ENCODE peak calls at places on chromosomes 2 and 18, in nine cellular contexts. J is thoracic aorta, X is IMR-90, E is cardiac fibroblast, S is WERI-Rb-1, P is gastrocnemius medialis, Y is mucosa of descending colon, Q is colonic mucosa, M is fibroblast of pulmonary artery. R is an unnamed sample.

GRCh38 chr2:119862127-119862889 is 102.6 kb downstream of the PTPN4 start:
- DNase-seq in J (no peak), X (no peak), E (no peak), S (no peak), P (no peak), Y (no peak), Q (no peak), M (no peak), R (no peak)

GRCh38 chr2:147789720-147790119 is 55.1 kb upstream of the ACVR2A start:
- DNase-seq in J (no peak), X (peak; percentile 77), E (peak; percentile 14), S (no peak), P (no peak), Y (no peak), Q (no peak), M (peak; percentile 17), R (peak; percentile 7)

GRCh38 chr2:41925009-41925408 is 122.8 kb upstream of the PKDCC start:
- DNase-seq in J (no peak), X (no peak), E (no peak), S (no peak), P (no peak), Y (no peak), Q (no peak), M (no peak), R (no peak)

GRCh38 chr2:102063360-102063947 is 71.7 kb downstream of the IL1R2 start:
- DNase-seq in J (peak; percentile 79), X (peak; percentile 51), E (peak; percentile 98), S (no peak), P (peak; percentile 78), Y (no peak), Q (peak; percentile 52), M (peak; percentile 95), R (peak; percentile 69)

GRCh38 chr2:171383141-171383540 is 50.6 kb downstream of the METTL8 start:
- DNase-seq in J (no peak), X (peak; percentile 18), E (no peak), S (no peak), P (no peak), Y (no peak), Q (no peak), M (peak; percentile 2), R (peak; percentile 43)

GRCh38 chr2:38097611-38098350 is 21.8 kb upstream of the CYP1B1 start:
- DNase-seq in J (no peak), X (no peak), E (peak; percentile 47), S (no peak), P (no peak), Y (no peak), Q (no peak), M (peak; percentile 50), R (peak; percentile 71)

GRCh38 chr2:86672027-86672545 is 48.0 kb upstream of the RMND5A start:
- DNase-seq in J (no peak), X (no peak), E (no peak), S (no peak), P (no peak), Y (no peak), Q (no peak), M (no peak), R (no peak)

GRCh38 chr2:238077292-238077691 is 16.5 kb downstream of the SCLY start:
- DNase-seq in J (no peak), X (peak; percentile 21), E (no peak), S (no peak), P (no peak), Y (no peak), Q (no peak), M (no peak), R (no peak)

GRCh38 chr2:218755198-218755566 is 26.8 kb upstream of the CYP27A1 start:
- DNase-seq in J (no peak), X (no peak), E (no peak), S (no peak), P (no peak), Y (no peak), Q (no peak), M (no peak), R (no peak)

GRCh38 chr18:3869848-3870247 is 419.9 kb downstream of the TGIF1 start:
- DNase-seq in J (no peak), X (peak; percentile 76), E (peak; percentile 84), S (no peak), P (no peak), Y (no peak), Q (no peak), M (peak; percentile 83), R (peak; percentile 76)

GRCh38 chr2:25672500-25673169 is 742 bp downstream of the DTNB start:
- DNase-seq in J (no peak), X (peak; percentile 22), E (peak; percentile 55), S (peak; percentile 71), P (peak; percentile 25), Y (peak; percentile 83), Q (peak; percentile 53), M (peak; percentile 33), R (peak; percentile 55)

GRCh38 chr18:46793565-46793964 is 36.7 kb upstream of the ST8SIA5 start:
- DNase-seq in J (no peak), X (no peak), E (no peak), S (peak; percentile 33), P (no peak), Y (no peak), Q (no peak), M (no peak), R (peak; percentile 15)

GRCh38 chr18:13223341-13224148 is 5.0 kb downstream of the LDLRAD4 start:
- DNase-seq in J (no peak), X (no peak), E (no peak), S (peak; percentile 65), P (peak; percentile 56), Y (peak; percentile 79), Q (peak; percentile 53), M (no peak), R (no peak)

GRCh38 chr2:110960281-110960680 is 160.4 kb upstream of the BCL2L11 start:
- DNase-seq in J (no peak), X (no peak), E (no peak), S (no peak), P (no peak), Y (no peak), Q (no peak), M (no peak), R (no peak)
- H3K4me3 ChIP-seq in J (no peak overlapping the region), X (no peak overlapping the region), E (no peak overlapping the region), S (no peak overlapping the region), P (no peak overlapping the region), Y (no peak overlapping the region), Q (no peak overlapping the region), M (no peak overlapping the region), R (no peak overlapping the region)

GRCh38 chr18:41771971-41772370 is 183.1 kb upstream of the PIK3C3 start:
- DNase-seq in J (no peak), X (peak; percentile 7), E (no peak), S (no peak), P (no peak), Y (no peak), Q (no peak), M (no peak), R (no peak)

GRCh38 chr18:41763361-41763760 is 191.7 kb upstream of the PIK3C3 start:
- DNase-seq in J (no peak), X (no peak), E (no peak), S (no peak), P (no peak), Y (no peak), Q (no peak), M (no peak), R (no peak)

GRCh38 chr18:41767960-41768359 is 187.1 kb upstream of the PIK3C3 start:
- DNase-seq in J (no peak), X (peak; percentile 48), E (peak; percentile 49), S (peak; percentile 49), P (no peak), Y (no peak), Q (no peak), M (peak; percentile 65), R (peak; percentile 85)
- TF ChIP-seq CTCF in J (no peak), X (peak; percentile 37), E (peak; percentile 18), S (peak; percentile 24), P (no peak), Y (no peak), Q (no peak), M (peak; percentile 22), R (peak; percentile 64)

DNA sequence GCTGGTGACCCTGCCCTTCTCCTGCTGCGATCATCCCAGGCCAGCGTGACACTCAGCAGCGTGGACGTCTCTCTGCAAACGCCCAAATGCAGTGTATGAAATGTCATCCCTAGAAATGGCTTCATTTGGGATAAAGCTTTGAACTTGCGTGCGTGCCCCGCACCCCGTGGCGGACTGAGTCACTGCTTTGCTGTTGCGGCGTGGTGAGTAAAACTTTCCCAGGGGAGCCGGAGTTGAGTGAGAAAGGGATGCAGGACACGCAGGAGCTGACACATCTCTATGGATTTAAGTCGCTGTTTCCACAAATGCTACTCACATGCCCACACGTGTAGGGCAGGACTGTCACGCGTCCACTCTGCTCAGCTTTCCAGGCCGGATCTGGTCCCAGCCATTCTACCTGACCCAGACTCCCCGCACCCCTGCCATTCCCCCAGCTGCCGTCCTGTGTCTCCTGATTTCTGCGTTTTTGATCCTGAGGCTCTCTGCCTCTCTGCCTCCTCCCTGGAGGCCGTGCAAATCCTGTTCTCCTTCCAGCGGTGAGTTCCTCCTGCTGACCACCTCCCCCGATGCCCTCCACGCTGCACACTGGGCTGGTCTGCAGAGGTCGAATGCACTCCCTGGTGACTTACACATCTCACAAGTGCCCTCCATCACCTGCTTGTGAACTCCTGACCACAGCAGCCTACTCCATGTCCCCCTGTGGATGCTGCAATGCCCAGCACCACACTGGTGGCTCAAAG is 88.9 kb downstream of the MBP start:
- DNase-seq in J (no peak), X (peak; percentile 33), E (no peak), S (no peak), P (no peak), Y (peak; percentile 29), Q (no peak), M (no peak), R (no peak)
- H3K4me3 ChIP-seq in J (no peak overlapping the region), X (no peak overlapping the region), E (no peak overlapping the region), S (no peak overlapping the region), P (no peak overlapping the region), Y (no peak overlapping the region), Q (no peak overlapping the region), M (no peak overlapping the region), R (no peak overlapping the region)

GRCh38 chr2:216687111-216687510 is 8.2 kb downstream of the IGFBP5 start:
- DNase-seq in J (no peak), X (no peak), E (no peak), S (no peak), P (no peak), Y (no peak), Q (no peak), M (no peak), R (no peak)

GRCh38 chr2:216688731-216689360 is 6.5 kb downstream of the IGFBP5 start:
- DNase-seq in J (no peak), X (no peak), E (peak; percentile 34), S (no peak), P (peak; percentile 83), Y (no peak), Q (no peak), M (no peak), R (no peak)

GRCh38 chr2:216685327-216685875 is 9.9 kb downstream of the IGFBP5 start:
- DNase-seq in J (no peak), X (no peak), E (no peak), S (no peak), P (no peak), Y (no peak), Q (no peak), M (no peak), R (no peak)

GRCh38 chr2:216689397-216689796 is 6.0 kb downstream of the IGFBP5 start:
- DNase-seq in J (no peak), X (no peak), E (no peak), S (no peak), P (peak; percentile 15), Y (no peak), Q (no peak), M (no peak), R (no peak)

DNA sequence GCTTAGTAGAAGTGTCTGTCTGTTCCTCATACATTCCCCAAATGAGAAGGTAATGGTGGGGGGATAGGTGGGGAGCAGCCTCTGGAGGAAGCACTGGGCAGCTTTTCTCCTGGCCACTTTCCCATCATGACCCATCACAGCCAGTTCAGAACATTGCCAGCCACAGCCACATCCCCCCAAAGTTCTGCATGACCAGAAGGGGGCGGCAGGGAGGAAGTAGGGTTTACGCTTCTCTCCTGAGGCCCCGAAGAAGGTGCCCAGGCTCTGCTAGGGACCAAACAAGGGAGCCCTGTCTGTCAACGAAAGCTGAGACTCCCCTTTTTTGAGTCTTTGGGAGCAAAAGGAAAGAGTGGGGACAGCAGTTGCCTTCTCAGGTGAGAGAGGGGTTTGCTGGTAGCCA is 7.7 kb downstream of the IGFBP5 start:
- DNase-seq in J (no peak), X (no peak), E (no peak), S (peak; percentile 50), P (no peak), Y (no peak), Q (no peak), M (no peak), R (no peak)
- TF ChIP-seq CTCF in J (peak; percentile 30), X (peak; percentile 49), E (peak; percentile 36), S (peak; percentile 69), P (no peak), Y (no peak), Q (no peak), M (peak; percentile 31), R (peak; percentile 61)

R was measured in choroid plexus epithelial cell.